ENCODE peak calls at places on chromosomes 2 and 18, in nine cellular contexts. One of them, this sample, is unnamed.

GRCh38 chr2:191701696-191702095 is 23.8 kb downstream of the NABP1 start:
- DNase-seq in lung: no peak
- DNase-seq in cardiac muscle cell: peak
- DNase-seq in GM06990: no peak
- DNase-seq in hepatocyte: no peak
- DNase-seq in left ventricle myocardium inferior: no peak
- DNase-seq in cardiac fibroblast: peak
- DNase-seq in HCT116: no peak
- DNase-seq in epithelial cell of esophagus: no peak
- DNase-seq in this sample: no peak

GRCh38 chr2:159026170-159026569 is 57.7 kb downstream of the TANC1 start:
- DNase-seq in cardiac fibroblast: no peak
- DNase-seq in left ventricle myocardium inferior: no peak
- DNase-seq in hepatocyte: no peak
- DNase-seq in lung: no peak
- DNase-seq in epithelial cell of esophagus: no peak
- DNase-seq in cardiac muscle cell: no peak
- DNase-seq in HCT116: no peak
- DNase-seq in GM06990: no peak
- DNase-seq in this sample: no peak

GRCh38 chr2:36459725-36460137 is 104.2 kb downstream of the CRIM1 start:
- DNase-seq in hepatocyte: peak
- DNase-seq in lung: peak
- DNase-seq in epithelial cell of esophagus: peak
- DNase-seq in cardiac fibroblast: peak
- DNase-seq in left ventricle myocardium inferior: no peak
- DNase-seq in GM06990: no peak
- DNase-seq in cardiac muscle cell: peak
- DNase-seq in HCT116: peak
- DNase-seq in this sample: no peak

GRCh38 chr18:40738321-40738880 is 1216.6 kb upstream of the PIK3C3 start:
- DNase-seq in left ventricle myocardium inferior: no peak
- DNase-seq in cardiac muscle cell: no peak
- DNase-seq in epithelial cell of esophagus: peak
- DNase-seq in cardiac fibroblast: no peak
- DNase-seq in lung: no peak
- DNase-seq in HCT116: no peak
- DNase-seq in GM06990: no peak
- DNase-seq in hepatocyte: no peak
- DNase-seq in this sample: peak

GRCh38 chr2:184006998-184007397 is 591.3 kb upstream of the ZNF804A start:
- DNase-seq in epithelial cell of esophagus: no peak
- DNase-seq in GM06990: no peak
- DNase-seq in cardiac muscle cell: no peak
- DNase-seq in left ventricle myocardium inferior: no peak
- DNase-seq in HCT116: no peak
- DNase-seq in hepatocyte: no peak
- DNase-seq in lung: no peak
- DNase-seq in cardiac fibroblast: no peak
- DNase-seq in this sample: no peak

GRCh38 chr18:44732604-44733003 is 51.9 kb downstream of the SETBP1 start:
- DNase-seq in cardiac fibroblast: no peak
- DNase-seq in lung: no peak
- DNase-seq in epithelial cell of esophagus: no peak
- DNase-seq in cardiac muscle cell: no peak
- DNase-seq in HCT116: no peak
- DNase-seq in left ventricle myocardium inferior: no peak
- DNase-seq in GM06990: no peak
- DNase-seq in hepatocyte: no peak
- DNase-seq in this sample: no peak

GRCh38 chr18:23377669-23378469 is 75.2 kb upstream of the RIOK3 start:
- DNase-seq in epithelial cell of esophagus: peak
- DNase-seq in cardiac muscle cell: peak
- DNase-seq in left ventricle myocardium inferior: no peak
- DNase-seq in lung: no peak
- DNase-seq in HCT116: peak
- DNase-seq in cardiac fibroblast: peak
- DNase-seq in GM06990: no peak
- DNase-seq in hepatocyte: peak
- DNase-seq in this sample: peak

GRCh38 chr2:215619022-215619958 is 183.4 kb upstream of the FN1 start:
- DNase-seq in cardiac muscle cell: peak
- DNase-seq in lung: no peak
- DNase-seq in epithelial cell of esophagus: no peak
- DNase-seq in cardiac fibroblast: peak
- DNase-seq in HCT116: peak
- DNase-seq in left ventricle myocardium inferior: no peak
- DNase-seq in hepatocyte: peak
- DNase-seq in GM06990: no peak
- DNase-seq in this sample: peak

GRCh38 chr2:200507179-200507578 is 2.7 kb downstream of the KCTD18 start:
- DNase-seq in GM06990: no peak
- DNase-seq in epithelial cell of esophagus: no peak
- DNase-seq in HCT116: no peak
- DNase-seq in lung: no peak
- DNase-seq in hepatocyte: peak
- DNase-seq in cardiac fibroblast: no peak
- DNase-seq in left ventricle myocardium inferior: no peak
- DNase-seq in cardiac muscle cell: no peak
- DNase-seq in this sample: no peak

GRCh38 chr2:200515155-200515554 is 5.3 kb upstream of the KCTD18 start:
- DNase-seq in cardiac fibroblast: no peak
- DNase-seq in left ventricle myocardium inferior: no peak
- DNase-seq in epithelial cell of esophagus: no peak
- DNase-seq in cardiac muscle cell: no peak
- DNase-seq in GM06990: no peak
- DNase-seq in lung: no peak
- DNase-seq in HCT116: no peak
- DNase-seq in hepatocyte: no peak
- DNase-seq in this sample: no peak

GRCh38 chr2:200509227-200509607 is 651 bp downstream of the KCTD18 start:
- DNase-seq in cardiac muscle cell: peak
- DNase-seq in lung: no peak
- DNase-seq in HCT116: no peak
- DNase-seq in epithelial cell of esophagus: peak
- DNase-seq in hepatocyte: peak
- DNase-seq in left ventricle myocardium inferior: no peak
- DNase-seq in cardiac fibroblast: peak
- DNase-seq in GM06990: peak
- DNase-seq in this sample: peak

GRCh38 chr2:200506679-200507078 is 3.2 kb downstream of the KCTD18 start:
- DNase-seq in left ventricle myocardium inferior: no peak
- DNase-seq in epithelial cell of esophagus: no peak
- DNase-seq in lung: no peak
- DNase-seq in cardiac muscle cell: no peak
- DNase-seq in GM06990: no peak
- DNase-seq in cardiac fibroblast: no peak
- DNase-seq in HCT116: no peak
- DNase-seq in hepatocyte: no peak
- DNase-seq in this sample: no peak

DNA sequence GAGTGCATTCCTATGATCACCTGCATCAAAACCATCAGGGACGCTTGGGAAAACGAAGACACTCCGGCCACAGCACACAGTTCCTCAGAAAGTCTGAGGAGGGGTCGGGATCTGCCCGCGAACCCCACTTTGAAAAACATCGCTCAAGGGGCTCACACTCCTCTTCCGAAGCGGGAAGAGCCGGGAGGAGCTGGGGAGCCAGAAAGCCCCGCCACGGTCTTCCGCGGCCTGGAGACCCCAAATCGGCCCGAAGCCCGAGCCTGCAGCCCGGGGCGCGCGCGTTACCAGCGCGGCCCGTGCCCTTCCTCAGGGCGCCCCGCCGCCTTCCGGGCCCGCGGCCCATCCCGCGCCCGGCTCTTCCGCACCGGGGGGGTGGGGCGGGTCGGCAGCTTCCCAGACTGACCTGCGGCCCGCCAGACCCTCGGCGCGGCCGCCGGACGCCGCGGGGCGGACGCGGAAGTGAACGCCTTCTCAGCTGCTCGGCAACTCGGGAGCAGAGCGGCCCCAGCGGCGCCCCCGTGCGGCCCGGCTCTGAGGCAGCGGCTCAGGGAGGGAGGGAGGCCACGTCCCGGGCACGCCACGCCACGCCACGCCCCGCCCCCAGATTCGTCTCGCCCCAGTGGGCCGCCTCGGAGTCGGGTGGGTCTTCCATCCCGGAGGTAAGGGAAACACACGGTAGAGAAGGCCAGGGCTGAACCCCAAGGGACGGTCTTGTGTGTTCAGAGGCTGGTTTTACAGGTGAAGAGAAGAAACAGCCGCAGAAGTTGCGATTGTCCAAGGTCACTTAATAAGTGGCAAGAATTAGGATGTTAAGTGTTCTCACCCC is at the start of gene KCTD18:
- DNase-seq in HCT116: peak
- DNase-seq in hepatocyte: peak
- DNase-seq in lung: peak
- DNase-seq in cardiac muscle cell: peak
- DNase-seq in left ventricle myocardium inferior: peak
- DNase-seq in cardiac fibroblast: peak
- DNase-seq in epithelial cell of esophagus: peak
- DNase-seq in GM06990: peak
- DNase-seq in this sample: peak
- TF ChIP-seq CTCF in HCT116: peak
- TF ChIP-seq CTCF in hepatocyte: peak
- TF ChIP-seq CTCF in lung: peak
- TF ChIP-seq CTCF in cardiac muscle cell: peak
- TF ChIP-seq CTCF in left ventricle myocardium inferior: peak
- TF ChIP-seq CTCF in cardiac fibroblast: peak
- TF ChIP-seq CTCF in epithelial cell of esophagus: peak
- TF ChIP-seq CTCF in GM06990: peak
- TF ChIP-seq CTCF in this sample: peak

GRCh38 chr18:48325115-48325670 is 84.0 kb downstream of the ZBTB7C start:
- DNase-seq in epithelial cell of esophagus: peak
- DNase-seq in GM06990: no peak
- DNase-seq in left ventricle myocardium inferior: no peak
- DNase-seq in lung: no peak
- DNase-seq in cardiac fibroblast: no peak
- DNase-seq in hepatocyte: no peak
- DNase-seq in cardiac muscle cell: no peak
- DNase-seq in HCT116: no peak
- DNase-seq in this sample: no peak

GRCh38 chr18:48330016-48330991 is 78.9 kb downstream of the ZBTB7C start:
- DNase-seq in cardiac fibroblast: peak
- DNase-seq in epithelial cell of esophagus: peak
- DNase-seq in left ventricle myocardium inferior: no peak
- DNase-seq in cardiac muscle cell: peak
- DNase-seq in hepatocyte: peak
- DNase-seq in GM06990: no peak
- DNase-seq in HCT116: peak
- DNase-seq in lung: no peak
- DNase-seq in this sample: no peak

GRCh38 chr18:48328473-48329205 is 80.5 kb downstream of the ZBTB7C start:
- DNase-seq in lung: no peak
- DNase-seq in hepatocyte: peak
- DNase-seq in left ventricle myocardium inferior: no peak
- DNase-seq in HCT116: peak
- DNase-seq in GM06990: no peak
- DNase-seq in cardiac fibroblast: peak
- DNase-seq in epithelial cell of esophagus: peak
- DNase-seq in cardiac muscle cell: peak
- DNase-seq in this sample: no peak

GRCh38 chr18:48324651-48325050 is 84.5 kb downstream of the ZBTB7C start:
- DNase-seq in HCT116: no peak
- DNase-seq in cardiac muscle cell: no peak
- DNase-seq in lung: no peak
- DNase-seq in GM06990: no peak
- DNase-seq in epithelial cell of esophagus: peak
- DNase-seq in cardiac fibroblast: no peak
- DNase-seq in hepatocyte: no peak
- DNase-seq in left ventricle myocardium inferior: no peak
- DNase-seq in this sample: no peak

GRCh38 chr18:48326901-48327675 is 82.1 kb downstream of the ZBTB7C start:
- DNase-seq in HCT116: no peak
- DNase-seq in GM06990: no peak
- DNase-seq in lung: no peak
- DNase-seq in left ventricle myocardium inferior: no peak
- DNase-seq in hepatocyte: peak
- DNase-seq in epithelial cell of esophagus: peak
- DNase-seq in cardiac fibroblast: peak
- DNase-seq in cardiac muscle cell: peak
- DNase-seq in this sample: no peak
- H3K4me3 ChIP-seq in HCT116: no peak
- H3K4me3 ChIP-seq in GM06990: no peak
- H3K4me3 ChIP-seq in lung: no peak
- H3K4me3 ChIP-seq in left ventricle myocardium inferior: no peak
- H3K4me3 ChIP-seq in hepatocyte: no peak
- H3K4me3 ChIP-seq in epithelial cell of esophagus: no peak
- H3K4me3 ChIP-seq in cardiac fibroblast: no peak
- H3K4me3 ChIP-seq in cardiac muscle cell: no peak
- H3K4me3 ChIP-seq in this sample: no peak

GRCh38 chr2:73260338-73260984 is 23.8 kb downstream of the FBXO41 start:
- DNase-seq in lung: peak
- DNase-seq in cardiac fibroblast: peak
- DNase-seq in hepatocyte: peak
- DNase-seq in cardiac muscle cell: peak
- DNase-seq in GM06990: no peak
- DNase-seq in HCT116: no peak
- DNase-seq in epithelial cell of esophagus: peak
- DNase-seq in left ventricle myocardium inferior: peak
- DNase-seq in this sample: peak
- TF ChIP-seq CTCF in lung: no peak
- TF ChIP-seq CTCF in cardiac fibroblast: peak
- TF ChIP-seq CTCF in hepatocyte: peak
- TF ChIP-seq CTCF in cardiac muscle cell: peak
- TF ChIP-seq CTCF in GM06990: peak
- TF ChIP-seq CTCF in HCT116: peak
- TF ChIP-seq CTCF in epithelial cell of esophagus: peak
- TF ChIP-seq CTCF in left ventricle myocardium inferior: peak
- TF ChIP-seq CTCF in this sample: peak

GRCh38 chr18:58580623-58581022 is 48.3 kb downstream of the ALPK2 start:
- DNase-seq in left ventricle myocardium inferior: no peak
- DNase-seq in epithelial cell of esophagus: no peak
- DNase-seq in cardiac muscle cell: peak
- DNase-seq in HCT116: no peak
- DNase-seq in lung: no peak
- DNase-seq in cardiac fibroblast: peak
- DNase-seq in hepatocyte: no peak
- DNase-seq in GM06990: no peak
- DNase-seq in this sample: no peak

GRCh38 chr18:58579561-58580047 is 49.3 kb downstream of the ALPK2 start:
- DNase-seq in cardiac fibroblast: peak
- DNase-seq in HCT116: no peak
- DNase-seq in GM06990: no peak
- DNase-seq in hepatocyte: no peak
- DNase-seq in lung: no peak
- DNase-seq in left ventricle myocardium inferior: no peak
- DNase-seq in cardiac muscle cell: peak
- DNase-seq in epithelial cell of esophagus: no peak
- DNase-seq in this sample: no peak

GRCh38 chr18:58580078-58580477 is 48.8 kb downstream of the ALPK2 start:
- DNase-seq in HCT116: no peak
- DNase-seq in cardiac fibroblast: no peak
- DNase-seq in hepatocyte: no peak
- DNase-seq in GM06990: no peak
- DNase-seq in left ventricle myocardium inferior: no peak
- DNase-seq in lung: no peak
- DNase-seq in epithelial cell of esophagus: no peak
- DNase-seq in cardiac muscle cell: no peak
- DNase-seq in this sample: no peak

GRCh38 chr18:58578835-58579560 is 49.9 kb downstream of the ALPK2 start:
- DNase-seq in GM06990: no peak
- DNase-seq in hepatocyte: peak
- DNase-seq in left ventricle myocardium inferior: no peak
- DNase-seq in epithelial cell of esophagus: peak
- DNase-seq in HCT116: no peak
- DNase-seq in cardiac muscle cell: peak
- DNase-seq in lung: no peak
- DNase-seq in cardiac fibroblast: peak
- DNase-seq in this sample: no peak

DNA sequence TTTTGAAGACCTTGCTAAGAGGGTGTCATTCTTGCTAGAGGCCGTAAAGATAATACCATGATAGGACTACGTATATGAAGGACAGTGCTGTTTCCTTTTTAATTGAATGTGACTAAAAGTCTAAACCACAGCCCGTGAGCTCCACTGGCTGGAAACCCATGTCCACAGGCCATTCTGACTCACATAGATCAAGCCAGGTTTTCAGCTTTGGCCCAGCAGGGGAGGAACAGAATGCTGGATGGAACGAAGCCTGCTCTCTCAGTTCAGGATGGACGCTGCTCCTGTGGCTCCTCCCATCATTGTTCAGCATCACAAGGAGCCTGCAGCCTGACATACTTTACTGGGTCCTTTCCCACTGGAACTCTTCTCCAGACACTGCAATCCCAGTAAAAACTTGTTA is 47.6 kb downstream of the ALPK2 start:
- DNase-seq in left ventricle myocardium inferior: no peak
- DNase-seq in cardiac muscle cell: peak
- DNase-seq in hepatocyte: no peak
- DNase-seq in GM06990: no peak
- DNase-seq in cardiac fibroblast: peak
- DNase-seq in HCT116: peak
- DNase-seq in lung: no peak
- DNase-seq in epithelial cell of esophagus: peak
- DNase-seq in this sample: no peak
- H3K4me3 ChIP-seq in left ventricle myocardium inferior: no peak
- H3K4me3 ChIP-seq in cardiac muscle cell: no peak
- H3K4me3 ChIP-seq in hepatocyte: no peak
- H3K4me3 ChIP-seq in GM06990: no peak
- H3K4me3 ChIP-seq in cardiac fibroblast: no peak
- H3K4me3 ChIP-seq in HCT116: peak
- H3K4me3 ChIP-seq in lung: no peak
- H3K4me3 ChIP-seq in epithelial cell of esophagus: no peak
- H3K4me3 ChIP-seq in this sample: no peak

This sample was measured in GM12865.